ENCODE peak calls at places on chromosomes 11 and 22, in seven cellular contexts. One of them, this sample, is unnamed.

GRCh38 chr22:48488149-48488551 is 1339.5 kb downstream of the BRD1 start:
- DNase-seq in OCI-LY7: peak; percentile 10
- DNase-seq in stimulated activated CD8-positive, alpha-beta memory T cell treated with anti-CD3 and anti-CD28 coated beads, Interleukin-12 subunit alpha, Interleukin-12 subunit beta, amount 100 ng/mL, for 1 hour: no peak
- DNase-seq in memory B cell: no peak
- DNase-seq in BE2C: no peak
- DNase-seq in MV-4-11: no peak
- DNase-seq in islet precursor cell: peak; percentile 57
- DNase-seq in this sample: no peak

GRCh38 chr11:102422817-102423725 is 29.5 kb downstream of the TMEM123 start:
- DNase-seq in OCI-LY7: no peak
- DNase-seq in stimulated activated CD8-positive, alpha-beta memory T cell treated with anti-CD3 and anti-CD28 coated beads, Interleukin-12 subunit alpha, Interleukin-12 subunit beta, amount 100 ng/mL, for 1 hour: no peak
- DNase-seq in memory B cell: no peak
- DNase-seq in BE2C: no peak
- DNase-seq in MV-4-11: peak; percentile 26
- DNase-seq in islet precursor cell: no peak
- DNase-seq in this sample: no peak

GRCh38 chr11:116215471-116216113 is 557.2 kb downstream of the BUD13 start:
- DNase-seq in OCI-LY7: peak; percentile 13
- DNase-seq in stimulated activated CD8-positive, alpha-beta memory T cell treated with anti-CD3 and anti-CD28 coated beads, Interleukin-12 subunit alpha, Interleukin-12 subunit beta, amount 100 ng/mL, for 1 hour: no peak
- DNase-seq in memory B cell: no peak
- DNase-seq in BE2C: no peak
- DNase-seq in MV-4-11: no peak
- DNase-seq in islet precursor cell: peak; percentile 68
- DNase-seq in this sample: no peak

GRCh38 chr11:36500315-36500721 is 9.8 kb downstream of the TRAF6 start:
- DNase-seq in OCI-LY7: no peak
- DNase-seq in stimulated activated CD8-positive, alpha-beta memory T cell treated with anti-CD3 and anti-CD28 coated beads, Interleukin-12 subunit alpha, Interleukin-12 subunit beta, amount 100 ng/mL, for 1 hour: no peak
- DNase-seq in memory B cell: no peak
- DNase-seq in BE2C: no peak
- DNase-seq in MV-4-11: peak; percentile 93
- DNase-seq in islet precursor cell: peak; percentile 91
- DNase-seq in this sample: peak; percentile 96

GRCh38 chr11:117071344-117071787 is 26.9 kb downstream of the SIK3 start:
- DNase-seq in OCI-LY7: no peak
- DNase-seq in stimulated activated CD8-positive, alpha-beta memory T cell treated with anti-CD3 and anti-CD28 coated beads, Interleukin-12 subunit alpha, Interleukin-12 subunit beta, amount 100 ng/mL, for 1 hour: no peak
- DNase-seq in memory B cell: no peak
- DNase-seq in BE2C: peak; percentile 40
- DNase-seq in MV-4-11: no peak
- DNase-seq in islet precursor cell: no peak
- DNase-seq in this sample: peak; percentile 84

GRCh38 chr11:66112041-66112491 is 42.0 kb downstream of the PACS1 start:
- DNase-seq in OCI-LY7: peak; percentile 24
- DNase-seq in stimulated activated CD8-positive, alpha-beta memory T cell treated with anti-CD3 and anti-CD28 coated beads, Interleukin-12 subunit alpha, Interleukin-12 subunit beta, amount 100 ng/mL, for 1 hour: no peak
- DNase-seq in memory B cell: no peak
- DNase-seq in BE2C: no peak
- DNase-seq in MV-4-11: no peak
- DNase-seq in islet precursor cell: peak; percentile 78
- DNase-seq in this sample: peak; percentile 20

GRCh38 chr11:35317253-35317652 is 102.1 kb downstream of the SLC1A2 start:
- DNase-seq in OCI-LY7: no peak
- DNase-seq in stimulated activated CD8-positive, alpha-beta memory T cell treated with anti-CD3 and anti-CD28 coated beads, Interleukin-12 subunit alpha, Interleukin-12 subunit beta, amount 100 ng/mL, for 1 hour: no peak
- DNase-seq in memory B cell: no peak
- DNase-seq in BE2C: no peak
- DNase-seq in MV-4-11: no peak
- DNase-seq in islet precursor cell: no peak
- DNase-seq in this sample: no peak

GRCh38 chr11:47791774-47792173 is 24.6 kb upstream of the FNBP4 start:
- DNase-seq in OCI-LY7: no peak
- DNase-seq in stimulated activated CD8-positive, alpha-beta memory T cell treated with anti-CD3 and anti-CD28 coated beads, Interleukin-12 subunit alpha, Interleukin-12 subunit beta, amount 100 ng/mL, for 1 hour: no peak
- DNase-seq in memory B cell: no peak
- DNase-seq in BE2C: no peak
- DNase-seq in MV-4-11: no peak
- DNase-seq in islet precursor cell: no peak
- DNase-seq in this sample: no peak

GRCh38 chr11:128719556-128719824 is 25.6 kb downstream of the FLI1 start:
- DNase-seq in OCI-LY7: no peak
- DNase-seq in stimulated activated CD8-positive, alpha-beta memory T cell treated with anti-CD3 and anti-CD28 coated beads, Interleukin-12 subunit alpha, Interleukin-12 subunit beta, amount 100 ng/mL, for 1 hour: no peak
- DNase-seq in memory B cell: no peak
- DNase-seq in BE2C: no peak
- DNase-seq in MV-4-11: no peak
- DNase-seq in islet precursor cell: no peak
- DNase-seq in this sample: no peak

GRCh38 chr11:128774593-128774992 is 80.7 kb downstream of the FLI1 start:
- DNase-seq in OCI-LY7: no peak
- DNase-seq in stimulated activated CD8-positive, alpha-beta memory T cell treated with anti-CD3 and anti-CD28 coated beads, Interleukin-12 subunit alpha, Interleukin-12 subunit beta, amount 100 ng/mL, for 1 hour: no peak
- DNase-seq in memory B cell: no peak
- DNase-seq in BE2C: no peak
- DNase-seq in MV-4-11: no peak
- DNase-seq in islet precursor cell: no peak
- DNase-seq in this sample: no peak